ENCODE peak calls at places on chromosomes 6 and 20, in four cellular contexts. I is fibroblast of the conjunctiva; A is stimulated activated CD8-positive, alpha-beta memory T cell treated with anti-CD3 and anti-CD28 coated beads, Interleukin-7, amount 100 ng/mL, for 1 hour; C is IMR-90. K is an unnamed sample.

GRCh38 chr6:169868458-169868857 is 117.0 kb downstream of the ERMARD start:
- DNase-seq in I (no peak), A (peak), C (no peak), K (no peak)

GRCh38 chr6:43809417-43810305 is 39.6 kb downstream of the VEGFA start:
- DNase-seq in I (no peak), A (no peak), C (peak), K (no peak)

GRCh38 chr20:46010491-46011405 is 2.0 kb downstream of the MMP9 start:
- DNase-seq in I (no peak), A (no peak), C (peak), K (no peak)

GRCh38 chr6:92267335-92267734 is 1152.0 kb downstream of the EPHA7 start:
- DNase-seq in I (no peak), A (no peak), C (no peak), K (no peak)

GRCh38 chr6:157710604-157711003 is 112.4 kb upstream of the SNX9 start:
- DNase-seq in I (no peak), A (no peak), C (no peak), K (no peak)

GRCh38 chr20:4534315-4534714 is 187.4 kb upstream of the PRND start:
- DNase-seq in I (no peak), A (no peak), C (no peak), K (no peak)

GRCh38 chr6:894274-894673 is 201.3 kb upstream of the EXOC2 start:
- DNase-seq in I (no peak), A (no peak), C (no peak), K (no peak)

GRCh38 chr6:45988635-45989034 is 27.0 kb downstream of the CLIC5 start:
- DNase-seq in I (no peak), A (no peak), C (no peak), K (no peak)

GRCh38 chr20:36852187-36852586 is 23.8 kb upstream of the TLDC2 start:
- DNase-seq in I (no peak), A (no peak), C (no peak), K (no peak)

GRCh38 chr20:38426498-38426897 is 8.6 kb downstream of the SNHG17 start:
- DNase-seq in I (no peak), A (no peak), C (no peak), K (no peak)

K was measured in amniotic stem cell.